ENCODE peak calls at places on chromosomes 4 and X, in four cellular contexts. One of them, this sample, is unnamed.

GRCh38 chrX:1700757-1701156 is 85.9 kb downstream of the ASMT start:
- DNase-seq in HL-60: no peak
- DNase-seq in fibroblast of mammary gland: no peak
- DNase-seq in PC-3: no peak
- DNase-seq in this sample: no peak

GRCh38 chrX:2629316-2630168 is 61.6 kb upstream of the CD99 start:
- DNase-seq in PC-3: no peak
- DNase-seq in fibroblast of mammary gland: no peak
- DNase-seq in HL-60: peak; percentile 42
- DNase-seq in this sample: peak; percentile 100

GRCh38 chr4:98571161-98571786 is 87.1 kb downstream of the TSPAN5 start:
- DNase-seq in PC-3: peak; percentile 62
- DNase-seq in fibroblast of mammary gland: no peak
- DNase-seq in HL-60: peak; percentile 51
- DNase-seq in this sample: no peak

GRCh38 chr4:98656443-98656842 is 2.0 kb downstream of the TSPAN5 start:
- DNase-seq in HL-60: no peak
- DNase-seq in fibroblast of mammary gland: no peak
- DNase-seq in PC-3: no peak
- DNase-seq in this sample: no peak

GRCh38 chrX:39039890-39040289 is 238.6 kb downstream of the MID1IP1 start:
- DNase-seq in HL-60: no peak
- DNase-seq in PC-3: no peak
- DNase-seq in fibroblast of mammary gland: no peak
- DNase-seq in this sample: no peak

GRCh38 chrX:2828404-2829065 is at the start of gene GYG2:
- DNase-seq in PC-3: no peak
- DNase-seq in HL-60: no peak
- DNase-seq in fibroblast of mammary gland: peak; percentile 39
- DNase-seq in this sample: no peak

GRCh38 chrX:68820476-68821110 is 8.2 kb upstream of the EFNB1 start:
- DNase-seq in fibroblast of mammary gland: no peak
- DNase-seq in HL-60: no peak
- DNase-seq in PC-3: no peak
- DNase-seq in this sample: no peak

GRCh38 chrX:48532201-48532600 is 7.3 kb upstream of the TBC1D25 start:
- DNase-seq in HL-60: no peak
- DNase-seq in PC-3: no peak
- DNase-seq in fibroblast of mammary gland: peak; percentile 30
- DNase-seq in this sample: no peak

GRCh38 chr4:187444061-187444460 is 551.5 kb upstream of the ZFP42 start:
- DNase-seq in HL-60: no peak
- DNase-seq in PC-3: no peak
- DNase-seq in fibroblast of mammary gland: no peak
- DNase-seq in this sample: no peak

GRCh38 chrX:65463550-65463949 is 71.0 kb downstream of the LAS1L start:
- DNase-seq in fibroblast of mammary gland: no peak
- DNase-seq in PC-3: no peak
- DNase-seq in HL-60: no peak
- DNase-seq in this sample: no peak